ENCODE peak calls at places on chromosomes 2 and 18, in five cellular contexts. I is iPS-NIHi11, E is KBM-7, V is renal cortical epithelial cell, R is AG04449. U is an unnamed sample.

GRCh38 chr18:35605686-35606417 is 24.3 kb downstream of the GALNT1 start:
- DNase-seq in I (no peak), V (peak; percentile 37), R (no peak), E (peak; percentile 25), U (peak; percentile 73)

GRCh38 chr2:221478106-221478863 is 93.8 kb downstream of the EPHA4 start:
- DNase-seq in I (peak; percentile 14), R (no peak), V (no peak), E (no peak), U (no peak)

GRCh38 chr2:4556136-4556535 is 852.8 kb downstream of the DCDC2C start:
- DNase-seq in I (no peak), E (no peak), R (no peak), V (no peak), U (no peak)

GRCh38 chr2:83862636-83863035 is 596.4 kb downstream of the SUCLG1 start:
- DNase-seq in R (no peak), V (no peak), I (no peak), E (no peak), U (no peak)

GRCh38 chr2:120469486-120469885 is 123.5 kb downstream of the INHBB start:
- DNase-seq in I (no peak), V (no peak), R (no peak), E (no peak), U (no peak)

GRCh38 chr2:3970791-3971190 is 267.4 kb downstream of the DCDC2C start:
- DNase-seq in R (no peak), I (no peak), E (no peak), V (no peak), U (no peak)

GRCh38 chr2:204544961-204545860 is at the start of gene PARD3B:
- DNase-seq in E (peak; percentile 51), R (no peak), V (peak; percentile 37), I (peak; percentile 82), U (peak; percentile 26)

GRCh38 chr18:62399781-62400308 is 74.7 kb downstream of the TNFRSF11A start:
- DNase-seq in I (peak; percentile 65), R (no peak), V (peak; percentile 56), E (peak; percentile 21), U (peak; percentile 32)

GRCh38 chr18:4068552-4069158 is 386.5 kb downstream of the DLGAP1 start:
- DNase-seq in I (peak; percentile 67), R (no peak), E (peak; percentile 55), V (peak; percentile 46), U (peak; percentile 64)

GRCh38 chr2:196592331-196592911 is 47.1 kb upstream of the CCDC150 start:
- DNase-seq in E (peak; percentile 34), I (no peak), V (no peak), R (no peak), U (no peak)

GRCh38 chr18:24488824-24489493 is 28.5 kb downstream of the HRH4 start:
- DNase-seq in R (no peak), I (peak; percentile 41), E (peak; percentile 95), V (peak; percentile 44), U (peak; percentile 34)